ENCODE peak calls at places on chromosomes 4 and X, in seven cellular contexts. Z is mesothelial cell of epicardium, B is heart right ventricle, U is IMR-90, I is breast epithelium, O is endothelial cell, T is cardiac fibroblast. L is an unnamed sample.

GRCh38 chr4:81852031-81852715 is 380.5 kb upstream of the RASGEF1B start:
- DNase-seq in Z (no peak), B (no peak), U (no peak), I (no peak), O (no peak), T (no peak), L (no peak)

GRCh38 chr4:73964862-73965611 is 16.8 kb downstream of the PF4 start:
- DNase-seq in Z (no peak), B (no peak), U (no peak), I (no peak), O (peak), T (no peak), L (peak)

GRCh38 chr4:45662996-45663395 is 460.9 kb downstream of the GABRG1 start:
- DNase-seq in Z (peak), B (peak), U (no peak), I (no peak), O (no peak), T (peak), L (peak)

GRCh38 chrX:53440631-53441517 is 6.7 kb upstream of the HSD17B10 start:
- DNase-seq in Z (no peak), B (peak), U (peak), I (peak), O (peak), T (peak), L (peak)

GRCh38 chr4:100106982-100107381 is 83.3 kb downstream of the DDIT4L start:
- DNase-seq in Z (no peak), B (no peak), U (no peak), I (no peak), O (no peak), T (no peak), L (no peak)

GRCh38 chr4:107138433-107138832 is 102.3 kb upstream of the DKK2 start:
- DNase-seq in Z (no peak), B (no peak), U (no peak), I (no peak), O (no peak), T (no peak), L (no peak)

GRCh38 chr4:40678421-40678820 is 48.8 kb upstream of the RBM47 start:
- DNase-seq in Z (no peak), B (no peak), U (no peak), I (no peak), O (no peak), T (no peak), L (peak)

GRCh38 chrX:143934542-143934941 is 50.7 kb downstream of the UBE2NL start:
- DNase-seq in Z (no peak), B (no peak), U (no peak), I (no peak), O (no peak), T (peak), L (no peak)

GRCh38 chr4:88812420-88812819 is 114.8 kb upstream of the NAP1L5 start:
- DNase-seq in Z (no peak), B (no peak), U (no peak), I (no peak), O (no peak), T (no peak), L (no peak)

GRCh38 chr4:177640864-177641263 is 198.6 kb upstream of the AGA start:
- DNase-seq in Z (no peak), B (no peak), U (no peak), I (no peak), O (no peak), T (no peak), L (no peak)

GRCh38 chrX:110125435-110125834 is 122.5 kb downstream of the TMEM164 start:
- DNase-seq in Z (no peak), B (no peak), U (peak), I (no peak), O (peak), T (peak), L (peak)
- TF ChIP-seq CTCF in Z (no peak), B (no peak), U (peak), I (no peak), O (no peak), T (peak), L (peak)

GRCh38 chrX:25534096-25534495 is 518.3 kb upstream of the ARX start:
- DNase-seq in Z (no peak), B (no peak), U (peak), I (no peak), O (no peak), T (no peak), L (no peak)
- TF ChIP-seq CTCF in Z (no peak), B (no peak), U (no peak), I (no peak), O (no peak), T (no peak), L (no peak)

GRCh38 chr4:169174247-169174646 is 96.5 kb downstream of the SH3RF1 start:
- DNase-seq in Z (no peak), B (no peak), U (no peak), I (no peak), O (no peak), T (no peak), L (peak)

GRCh38 chr4:169179609-169180526 is 90.9 kb downstream of the SH3RF1 start:
- DNase-seq in Z (no peak), B (no peak), U (peak), I (no peak), O (no peak), T (no peak), L (peak)

GRCh38 chr4:169175035-169175434 is 95.7 kb downstream of the SH3RF1 start:
- DNase-seq in Z (no peak), B (no peak), U (no peak), I (no peak), O (no peak), T (no peak), L (no peak)
- TF ChIP-seq CTCF in Z (no peak), B (no peak), U (no peak), I (no peak), O (no peak), T (no peak), L (no peak)

DNA sequence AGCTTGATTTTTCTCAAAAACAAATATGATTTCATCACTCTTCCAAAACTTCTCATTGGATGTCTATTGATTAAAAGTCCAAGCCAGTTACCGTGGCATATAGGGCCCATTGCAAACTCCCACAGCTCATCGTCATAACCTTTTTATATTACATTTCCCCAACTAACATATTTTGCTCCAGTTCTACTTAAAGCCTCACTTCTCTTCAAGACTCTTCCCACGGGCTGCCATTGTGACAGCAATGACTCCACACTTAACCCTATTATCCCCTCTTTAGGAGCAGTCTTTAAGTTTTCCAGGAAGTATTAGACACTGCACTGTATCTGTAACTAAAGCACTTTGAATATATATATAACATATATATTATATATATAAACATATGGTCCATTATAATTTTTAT is 44.5 kb downstream of the DTHD1 start:
- DNase-seq in Z (no peak), B (no peak), U (no peak), I (no peak), O (no peak), T (no peak), L (no peak)
- TF ChIP-seq CTCF in Z (no peak), B (no peak), U (no peak), I (no peak), O (no peak), T (no peak), L (no peak)

L was measured in epithelial cell of esophagus.